ENCODE peak calls at places on chromosomes 6 and 20, in four cellular contexts. T is uterus, R is upper lobe of left lung, I is A549. C is an unnamed sample.

GRCh38 chr6:89909991-89910390 is 15.7 kb downstream of the GJA10 start:
- DNase-seq in T (no peak), R (no peak), I (no peak), C (no peak)

GRCh38 chr6:44049163-44049988 is 77.9 kb downstream of the MRPL14 start:
- DNase-seq in T (no peak), R (no peak), I (no peak), C (no peak)

GRCh38 chr6:281469-282103 is 10.7 kb upstream of the DUSP22 start:
- DNase-seq in T (no peak), R (no peak), I (no peak), C (no peak)

GRCh38 chr6:36955671-36956070 is 1.1 kb downstream of the PI16 start:
- DNase-seq in T (no peak), R (no peak), I (no peak), C (no peak)

GRCh38 chr6:113018351-113019151 is 671.4 kb downstream of the RFPL4B start:
- DNase-seq in T (peak), R (no peak), I (no peak), C (no peak)

GRCh38 chr6:57257911-57258541 is 35.9 kb upstream of the RAB23 start:
- DNase-seq in T (peak), R (no peak), I (no peak), C (no peak)

GRCh38 chr6:135753196-135753595 is 98.3 kb upstream of the PDE7B start:
- DNase-seq in T (no peak), R (no peak), I (no peak), C (no peak)

GRCh38 chr6:49693512-49693911 is 19.8 kb downstream of the CRISP2 start:
- DNase-seq in T (no peak), R (no peak), I (no peak), C (no peak)

GRCh38 chr6:44628347-44628746 is 240.8 kb downstream of the CDC5L start:
- DNase-seq in T (no peak), R (no peak), I (no peak), C (no peak)

GRCh38 chr20:10550204-10551118 is 115.4 kb downstream of the SLX4IP start:
- DNase-seq in T (no peak), R (no peak), I (no peak), C (no peak)

GRCh38 chr20:38392356-38392755 is 42.8 kb downstream of the SNHG17 start:
- DNase-seq in T (no peak), R (no peak), I (peak), C (no peak)

GRCh38 chr6:104953410-104953953 is 3.4 kb upstream of the LIN28B start:
- DNase-seq in T (no peak), R (peak), I (peak), C (no peak)
- TF ChIP-seq POLR2A in T (no peak), R (no peak), I (no peak), C (no peak)

GRCh38 chr6:143782517-143782916 is 60.6 kb upstream of the LTV1 start:
- DNase-seq in T (no peak), R (no peak), I (no peak), C (no peak)
- H3K4me3 ChIP-seq in T (no peak), R (no peak), I (no peak), C (no peak)

DNA sequence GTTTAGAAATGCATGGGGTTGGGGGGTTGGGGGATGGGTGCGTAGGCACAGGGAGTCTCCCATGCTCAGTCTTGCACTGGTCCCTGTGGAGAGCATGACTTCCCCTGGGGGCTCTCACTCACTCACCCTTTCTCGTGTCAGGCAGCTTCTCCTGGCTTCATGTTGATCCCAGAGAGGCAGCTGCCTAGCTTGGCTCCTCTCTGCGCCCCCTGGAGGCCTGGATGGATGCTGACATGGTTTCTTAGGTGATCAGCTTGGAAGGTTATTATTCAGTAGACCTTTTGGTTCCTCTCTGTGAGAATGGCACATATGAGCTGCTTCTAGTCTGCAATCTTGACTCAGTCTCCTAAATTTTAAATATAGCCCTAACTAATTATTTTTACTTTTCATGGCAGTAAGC is 109.3 kb upstream of the FAM83B start:
- DNase-seq in T (no peak), R (no peak), I (peak), C (no peak)
- TF ChIP-seq CTCF in T (no peak), R (no peak), I (no peak), C (no peak)

GRCh38 chr6:17714879-17715860 is 8.4 kb upstream of the NUP153 start:
- DNase-seq in T (no peak), R (no peak), I (peak), C (no peak)
- TF ChIP-seq POLR2A in T (no peak), R (no peak), I (no peak), C (no peak)

DNA sequence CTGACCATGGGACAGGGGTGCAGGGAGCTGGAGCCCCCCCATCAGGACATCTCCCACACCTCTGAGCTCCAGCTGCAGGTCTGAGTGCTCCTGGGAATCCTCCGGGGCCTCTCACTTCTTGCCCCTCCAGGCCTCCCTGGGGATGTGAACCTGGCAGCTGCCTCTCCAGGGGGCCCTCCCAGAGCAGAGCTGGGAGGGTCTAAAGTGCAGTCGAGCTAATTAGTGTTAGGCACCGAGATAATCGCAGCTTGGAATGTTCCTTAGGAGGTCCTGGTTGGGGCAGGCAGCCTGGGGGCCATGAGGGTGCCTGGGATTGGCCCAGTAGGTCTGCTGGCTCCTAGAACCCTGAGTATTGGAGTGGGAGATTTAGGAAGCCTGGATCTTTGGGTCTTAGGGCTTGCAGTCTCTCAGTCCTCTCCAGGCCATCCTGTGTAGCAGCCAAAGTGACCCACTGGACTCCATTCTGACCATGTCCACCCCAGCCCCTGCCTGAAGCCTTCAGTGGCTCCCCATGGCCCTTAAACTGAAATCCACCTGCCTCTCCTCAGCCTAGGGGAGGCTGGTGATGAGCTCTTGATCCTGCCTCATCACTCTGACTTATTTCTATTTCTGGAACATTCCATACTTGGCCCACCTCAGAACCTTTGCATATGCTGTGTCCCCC is 26.0 kb downstream of the CEBPB start:
- DNase-seq in T (no peak), R (no peak), I (no peak), C (no peak)
- H3K4me3 ChIP-seq in T (no peak), R (no peak), I (no peak), C (no peak)

GRCh38 chr6:150355932-150356331 is 12.9 kb upstream of the IYD start:
- DNase-seq in T (no peak), R (no peak), I (no peak), C (peak)
- TF ChIP-seq CTCF in T (no peak), R (no peak), I (no peak), C (no peak)

DNA sequence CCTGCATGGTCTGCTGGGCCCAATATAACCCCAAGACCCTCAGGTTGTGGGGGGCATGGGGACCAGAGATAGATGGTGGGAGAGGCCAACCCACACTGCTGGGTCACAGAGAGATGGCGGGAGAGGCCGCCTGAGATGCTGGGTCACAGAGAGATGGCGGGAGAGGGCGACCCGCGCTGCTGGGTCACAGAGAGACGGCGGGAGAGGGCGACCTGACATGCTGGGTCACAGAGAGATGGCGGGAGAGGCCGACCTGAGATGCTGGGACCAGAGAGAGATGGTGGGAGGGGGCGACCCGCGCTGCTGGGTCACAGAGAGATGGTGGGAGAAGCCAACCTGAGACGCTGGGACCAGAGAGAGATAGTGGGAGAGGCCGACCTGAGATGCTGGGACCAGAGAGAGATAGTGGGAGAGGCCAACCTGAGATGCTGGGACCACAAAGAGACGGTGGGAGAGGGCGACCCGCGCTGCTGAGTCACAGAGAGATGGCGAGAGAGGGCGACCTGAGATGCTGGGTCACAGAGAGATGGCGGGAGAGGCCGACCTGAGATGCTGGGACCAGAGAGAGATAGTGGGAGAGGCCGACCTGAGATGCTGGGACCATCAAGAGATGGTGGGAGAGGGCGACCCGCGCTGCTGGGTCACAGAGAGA is 133.2 kb downstream of the DLL1 start:
- DNase-seq in T (no peak), R (peak), I (no peak), C (no peak)
- TF ChIP-seq POLR2A in T (no peak), R (no peak), I (no peak), C (no peak)

DNA sequence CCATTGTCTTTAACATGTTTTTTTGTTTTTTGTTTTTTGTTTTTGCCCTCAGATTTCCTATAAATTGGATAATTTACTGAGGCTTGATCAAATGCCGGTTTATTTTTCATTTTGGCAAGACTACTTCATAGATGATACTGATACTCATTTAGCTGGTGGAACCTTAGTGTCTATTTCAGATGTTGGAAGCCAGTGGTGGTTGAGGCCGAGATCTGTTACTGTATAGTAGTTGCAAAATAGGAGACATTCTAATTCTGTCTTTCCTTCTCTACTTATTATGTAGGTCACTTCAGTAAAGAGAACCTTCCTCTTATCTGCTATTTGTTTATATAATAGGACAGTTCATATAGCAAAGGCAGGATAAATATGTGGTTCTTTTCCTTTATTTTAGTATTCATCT is 63.4 kb downstream of the STXBP5 start:
- DNase-seq in T (no peak), R (no peak), I (no peak), C (no peak)
- H3K4me3 ChIP-seq in T (no peak), R (no peak), I (no peak), C (no peak)

DNA sequence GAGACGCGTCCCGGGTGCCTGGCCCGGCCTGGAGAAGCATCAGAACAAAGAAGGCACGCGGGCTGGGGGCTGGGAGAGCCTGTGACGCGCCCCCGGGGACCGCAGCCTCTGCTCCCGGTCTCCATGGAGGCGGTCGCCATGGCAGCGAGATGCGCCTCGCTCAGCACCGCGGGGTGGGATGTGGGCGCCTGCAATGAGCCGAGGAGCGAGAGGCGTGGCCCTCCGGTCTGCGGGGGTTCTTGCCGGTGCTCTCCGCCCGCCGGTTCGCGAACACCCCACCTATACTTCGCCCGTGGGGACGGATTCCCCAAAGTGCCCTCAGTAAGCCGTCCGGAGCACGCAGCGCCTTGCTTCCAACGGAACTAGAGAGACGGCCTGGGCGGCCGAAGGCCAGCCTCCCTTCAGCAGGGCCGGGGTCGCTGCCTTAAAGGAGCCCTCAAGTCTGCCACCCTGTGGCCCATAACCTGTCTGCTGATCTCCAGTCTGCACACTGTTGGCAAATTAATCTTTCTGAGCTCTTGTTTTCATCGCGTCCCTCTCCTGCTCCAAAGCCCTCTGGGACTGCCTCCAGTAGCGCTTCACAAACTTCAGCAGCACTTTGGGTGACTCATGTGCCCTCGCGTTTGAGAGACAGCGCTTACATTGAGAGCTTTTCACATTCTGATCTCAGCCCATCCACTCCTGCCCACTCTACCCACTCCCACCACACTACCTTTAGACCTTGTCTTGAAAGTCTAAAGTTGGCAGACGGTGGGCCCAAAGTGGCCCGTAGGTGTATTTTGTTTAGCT is 983 bp upstream of the ADISSP start:
- DNase-seq in T (peak), R (peak), I (peak), C (peak)
- TF ChIP-seq CTCF in T (peak), R (peak), I (peak), C (no peak)

GRCh38 chr6:3825851-3826581 is 23.2 kb upstream of the FAM50B start:
- DNase-seq in T (peak), R (peak), I (peak), C (peak)
- TF ChIP-seq POLR2A in T (no peak), R (peak), I (no peak), C (no peak)

C was measured in lower leg skin.